ENCODE peak calls at places on chromosomes 13 and 19, in nine cellular contexts. One of them, this sample, is unnamed.

GRCh38 chr13:78060966-78061365 is 142.3 kb upstream of the EDNRB start:
- DNase-seq in fibroblast of mammary gland: no peak
- DNase-seq in brain microvascular endothelial cell: no peak
- DNase-seq in GM06990: no peak
- DNase-seq in kidney: no peak
- DNase-seq in fibroblast of the aortic adventitia: no peak
- DNase-seq in mammary epithelial cell: no peak
- DNase-seq in heart right ventricle: no peak
- DNase-seq in cardiac muscle cell: no peak
- DNase-seq in this sample: no peak

GRCh38 chr13:33207616-33207964 is 78.0 kb downstream of the STARD13 start:
- DNase-seq in fibroblast of mammary gland: peak
- DNase-seq in brain microvascular endothelial cell: no peak
- DNase-seq in GM06990: no peak
- DNase-seq in kidney: no peak
- DNase-seq in fibroblast of the aortic adventitia: peak
- DNase-seq in mammary epithelial cell: peak
- DNase-seq in heart right ventricle: no peak
- DNase-seq in cardiac muscle cell: peak
- DNase-seq in this sample: peak

GRCh38 chr13:72960541-72960940 is 98.3 kb upstream of the KLF5 start:
- DNase-seq in fibroblast of mammary gland: no peak
- DNase-seq in brain microvascular endothelial cell: no peak
- DNase-seq in GM06990: no peak
- DNase-seq in kidney: no peak
- DNase-seq in fibroblast of the aortic adventitia: no peak
- DNase-seq in mammary epithelial cell: peak
- DNase-seq in heart right ventricle: no peak
- DNase-seq in cardiac muscle cell: no peak
- DNase-seq in this sample: no peak

GRCh38 chr13:43473437-43473836 is 313.3 kb downstream of the ENOX1 start:
- DNase-seq in fibroblast of mammary gland: no peak
- DNase-seq in brain microvascular endothelial cell: no peak
- DNase-seq in GM06990: no peak
- DNase-seq in kidney: no peak
- DNase-seq in fibroblast of the aortic adventitia: peak
- DNase-seq in mammary epithelial cell: no peak
- DNase-seq in heart right ventricle: no peak
- DNase-seq in cardiac muscle cell: peak
- DNase-seq in this sample: no peak

GRCh38 chr13:39655041-39655568 is 357 bp upstream of the COG6 start:
- DNase-seq in fibroblast of mammary gland: no peak
- DNase-seq in brain microvascular endothelial cell: no peak
- DNase-seq in GM06990: no peak
- DNase-seq in kidney: no peak
- DNase-seq in fibroblast of the aortic adventitia: no peak
- DNase-seq in mammary epithelial cell: no peak
- DNase-seq in heart right ventricle: no peak
- DNase-seq in cardiac muscle cell: no peak
- DNase-seq in this sample: no peak

GRCh38 chr13:37981932-37982331 is 112.4 kb upstream of the TRPC4 start:
- DNase-seq in fibroblast of mammary gland: no peak
- DNase-seq in brain microvascular endothelial cell: no peak
- DNase-seq in GM06990: no peak
- DNase-seq in kidney: no peak
- DNase-seq in fibroblast of the aortic adventitia: no peak
- DNase-seq in mammary epithelial cell: no peak
- DNase-seq in heart right ventricle: no peak
- DNase-seq in cardiac muscle cell: no peak
- DNase-seq in this sample: no peak

GRCh38 chr13:68888832-68889231 is 1218.8 kb upstream of the ATXN8OS start:
- DNase-seq in fibroblast of mammary gland: no peak
- DNase-seq in brain microvascular endothelial cell: no peak
- DNase-seq in GM06990: no peak
- DNase-seq in kidney: no peak
- DNase-seq in fibroblast of the aortic adventitia: no peak
- DNase-seq in mammary epithelial cell: peak
- DNase-seq in heart right ventricle: no peak
- DNase-seq in cardiac muscle cell: no peak
- DNase-seq in this sample: no peak

GRCh38 chr13:63455938-63456337 is 2040.3 kb upstream of the PCDH20 start:
- DNase-seq in fibroblast of mammary gland: no peak
- DNase-seq in brain microvascular endothelial cell: no peak
- DNase-seq in GM06990: no peak
- DNase-seq in kidney: no peak
- DNase-seq in fibroblast of the aortic adventitia: no peak
- DNase-seq in mammary epithelial cell: no peak
- DNase-seq in heart right ventricle: no peak
- DNase-seq in cardiac muscle cell: peak
- DNase-seq in this sample: no peak

GRCh38 chr19:512548-513365 is 5.5 kb downstream of the TPGS1 start:
- DNase-seq in fibroblast of mammary gland: no peak
- DNase-seq in brain microvascular endothelial cell: no peak
- DNase-seq in GM06990: no peak
- DNase-seq in kidney: no peak
- DNase-seq in fibroblast of the aortic adventitia: no peak
- DNase-seq in mammary epithelial cell: no peak
- DNase-seq in heart right ventricle: no peak
- DNase-seq in cardiac muscle cell: no peak
- DNase-seq in this sample: peak

GRCh38 chr19:2044709-2045500 is 6.1 kb downstream of the MKNK2 start:
- DNase-seq in fibroblast of mammary gland: no peak
- DNase-seq in brain microvascular endothelial cell: no peak
- DNase-seq in GM06990: peak
- DNase-seq in kidney: peak
- DNase-seq in fibroblast of the aortic adventitia: no peak
- DNase-seq in mammary epithelial cell: no peak
- DNase-seq in heart right ventricle: no peak
- DNase-seq in cardiac muscle cell: no peak
- DNase-seq in this sample: no peak

GRCh38 chr13:112118451-112119064 is 51.6 kb downstream of the SOX1 start:
- DNase-seq in fibroblast of mammary gland: no peak
- DNase-seq in brain microvascular endothelial cell: no peak
- DNase-seq in GM06990: no peak
- DNase-seq in kidney: no peak
- DNase-seq in fibroblast of the aortic adventitia: no peak
- DNase-seq in mammary epithelial cell: no peak
- DNase-seq in heart right ventricle: no peak
- DNase-seq in cardiac muscle cell: no peak
- DNase-seq in this sample: no peak

GRCh38 chr19:6613711-6614110 is 22.8 kb upstream of the CD70 start:
- DNase-seq in fibroblast of mammary gland: peak
- DNase-seq in brain microvascular endothelial cell: no peak
- DNase-seq in GM06990: peak
- DNase-seq in kidney: no peak
- DNase-seq in fibroblast of the aortic adventitia: peak
- DNase-seq in mammary epithelial cell: peak
- DNase-seq in heart right ventricle: no peak
- DNase-seq in cardiac muscle cell: peak
- DNase-seq in this sample: no peak

GRCh38 chr19:51181913-51182419 is 39.9 kb downstream of the SIGLEC7 start:
- DNase-seq in fibroblast of mammary gland: peak
- DNase-seq in brain microvascular endothelial cell: no peak
- DNase-seq in GM06990: no peak
- DNase-seq in kidney: no peak
- DNase-seq in fibroblast of the aortic adventitia: no peak
- DNase-seq in mammary epithelial cell: no peak
- DNase-seq in heart right ventricle: no peak
- DNase-seq in cardiac muscle cell: peak
- DNase-seq in this sample: no peak

GRCh38 chr19:39497850-39498261 is 891 bp upstream of the DLL3 start:
- DNase-seq in fibroblast of mammary gland: peak
- DNase-seq in brain microvascular endothelial cell: no peak
- DNase-seq in GM06990: peak
- DNase-seq in kidney: no peak
- DNase-seq in fibroblast of the aortic adventitia: peak
- DNase-seq in mammary epithelial cell: no peak
- DNase-seq in heart right ventricle: peak
- DNase-seq in cardiac muscle cell: peak
- DNase-seq in this sample: no peak

GRCh38 chr13:110330491-110331001 is 23.5 kb downstream of the COL4A2 start:
- DNase-seq in fibroblast of mammary gland: peak
- DNase-seq in brain microvascular endothelial cell: peak
- DNase-seq in GM06990: no peak
- DNase-seq in kidney: no peak
- DNase-seq in fibroblast of the aortic adventitia: no peak
- DNase-seq in mammary epithelial cell: no peak
- DNase-seq in heart right ventricle: no peak
- DNase-seq in cardiac muscle cell: peak
- DNase-seq in this sample: peak

GRCh38 chr19:48681127-48681470 is 8.3 kb upstream of the NTN5 start:
- DNase-seq in fibroblast of mammary gland: peak
- DNase-seq in brain microvascular endothelial cell: peak
- DNase-seq in GM06990: no peak
- DNase-seq in kidney: no peak
- DNase-seq in fibroblast of the aortic adventitia: peak
- DNase-seq in mammary epithelial cell: peak
- DNase-seq in heart right ventricle: no peak
- DNase-seq in cardiac muscle cell: peak
- DNase-seq in this sample: peak

GRCh38 chr19:48683349-48683748 is 10.5 kb upstream of the NTN5 start:
- DNase-seq in fibroblast of mammary gland: peak
- DNase-seq in brain microvascular endothelial cell: peak
- DNase-seq in GM06990: no peak
- DNase-seq in kidney: peak
- DNase-seq in fibroblast of the aortic adventitia: peak
- DNase-seq in mammary epithelial cell: no peak
- DNase-seq in heart right ventricle: peak
- DNase-seq in cardiac muscle cell: peak
- DNase-seq in this sample: no peak

GRCh38 chr19:48676887-48677286 is 4.1 kb upstream of the NTN5 start:
- DNase-seq in fibroblast of mammary gland: no peak
- DNase-seq in brain microvascular endothelial cell: no peak
- DNase-seq in GM06990: no peak
- DNase-seq in kidney: no peak
- DNase-seq in fibroblast of the aortic adventitia: no peak
- DNase-seq in mammary epithelial cell: peak
- DNase-seq in heart right ventricle: no peak
- DNase-seq in cardiac muscle cell: no peak
- DNase-seq in this sample: no peak

GRCh38 chr19:48678201-48678600 is 5.4 kb upstream of the NTN5 start:
- DNase-seq in fibroblast of mammary gland: no peak
- DNase-seq in brain microvascular endothelial cell: no peak
- DNase-seq in GM06990: no peak
- DNase-seq in kidney: no peak
- DNase-seq in fibroblast of the aortic adventitia: peak
- DNase-seq in mammary epithelial cell: no peak
- DNase-seq in heart right ventricle: no peak
- DNase-seq in cardiac muscle cell: no peak
- DNase-seq in this sample: no peak

DNA sequence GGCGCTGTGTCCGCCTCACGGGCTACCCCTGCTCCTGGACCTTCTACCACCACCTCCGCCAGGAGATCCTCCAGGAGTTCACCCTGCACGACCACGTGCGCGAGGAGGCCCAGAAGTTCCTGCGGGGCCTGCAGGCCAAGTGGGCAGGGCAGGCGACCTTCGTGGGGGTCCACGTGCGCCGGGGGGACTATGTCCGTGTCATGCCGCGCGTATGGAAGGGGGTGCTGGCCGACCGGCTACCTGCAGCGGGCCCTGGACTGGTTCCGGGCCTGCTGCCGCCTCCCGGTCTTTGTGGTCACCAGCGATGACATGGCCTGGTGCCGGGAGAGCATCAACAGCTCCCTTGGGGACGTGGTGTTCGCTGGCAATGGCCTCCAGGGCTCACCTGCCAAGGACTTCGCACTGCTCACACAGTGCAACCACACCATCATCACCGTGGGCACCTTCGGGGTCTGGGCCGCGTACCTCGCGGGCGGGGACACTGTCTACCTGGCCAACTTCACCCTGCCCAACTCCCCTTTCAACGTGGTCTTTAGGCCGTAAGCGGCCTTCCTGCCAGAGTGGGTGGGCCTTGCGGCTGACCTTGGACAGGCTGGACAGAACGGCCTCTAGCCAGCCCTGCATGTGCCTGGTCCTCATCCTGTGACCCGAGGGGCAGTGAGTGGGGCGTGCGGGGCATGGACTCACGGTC is 7.8 kb upstream of the NTN5 start:
- DNase-seq in fibroblast of mammary gland: no peak
- DNase-seq in brain microvascular endothelial cell: no peak
- DNase-seq in GM06990: no peak
- DNase-seq in kidney: no peak
- DNase-seq in fibroblast of the aortic adventitia: no peak
- DNase-seq in mammary epithelial cell: no peak
- DNase-seq in heart right ventricle: no peak
- DNase-seq in cardiac muscle cell: no peak
- DNase-seq in this sample: no peak
- H3K4me3 ChIP-seq in fibroblast of mammary gland: no peak
- H3K4me3 ChIP-seq in brain microvascular endothelial cell: no peak
- H3K4me3 ChIP-seq in GM06990: no peak
- H3K4me3 ChIP-seq in kidney: no peak
- H3K4me3 ChIP-seq in fibroblast of the aortic adventitia: no peak
- H3K4me3 ChIP-seq in mammary epithelial cell: no peak
- H3K4me3 ChIP-seq in heart right ventricle: no peak
- H3K4me3 ChIP-seq in cardiac muscle cell: no peak
- H3K4me3 ChIP-seq in this sample: no peak

DNA sequence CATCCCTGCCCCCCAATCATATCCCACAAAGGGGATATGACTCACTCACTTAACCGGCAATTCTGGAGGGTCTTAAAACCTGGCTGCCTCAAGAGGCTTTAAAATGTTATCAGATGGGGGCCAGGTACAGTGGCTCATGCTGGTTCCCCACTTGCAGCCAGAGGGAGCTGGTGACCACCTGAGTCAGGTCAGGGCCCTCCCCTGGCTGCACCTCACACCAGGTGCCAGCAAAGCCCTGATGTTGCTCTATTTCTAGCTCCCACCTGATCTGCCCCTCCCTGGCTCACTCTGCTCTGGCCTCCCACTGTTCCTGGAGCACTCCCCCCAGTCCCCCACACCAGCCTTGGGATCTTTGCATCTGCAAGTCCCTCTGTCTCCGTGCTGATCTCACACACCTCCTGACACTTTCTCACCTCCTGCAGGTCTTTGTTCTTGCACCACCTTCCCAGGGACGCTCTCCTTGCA is 14.2 kb downstream of the HPN start:
- DNase-seq in fibroblast of mammary gland: no peak
- DNase-seq in brain microvascular endothelial cell: no peak
- DNase-seq in GM06990: no peak
- DNase-seq in kidney: no peak
- DNase-seq in fibroblast of the aortic adventitia: no peak
- DNase-seq in mammary epithelial cell: no peak
- DNase-seq in heart right ventricle: no peak
- DNase-seq in cardiac muscle cell: no peak
- DNase-seq in this sample: no peak
- TF ChIP-seq CTCF in fibroblast of mammary gland: no peak
- TF ChIP-seq CTCF in brain microvascular endothelial cell: peak
- TF ChIP-seq CTCF in GM06990: peak
- TF ChIP-seq CTCF in kidney: peak
- TF ChIP-seq CTCF in fibroblast of the aortic adventitia: no peak
- TF ChIP-seq CTCF in mammary epithelial cell: peak
- TF ChIP-seq CTCF in heart right ventricle: no peak
- TF ChIP-seq CTCF in cardiac muscle cell: no peak
- TF ChIP-seq CTCF in this sample: peak

GRCh38 chr19:29667390-29667783 is 2.1 kb downstream of the PLEKHF1 start:
- DNase-seq in fibroblast of mammary gland: no peak
- DNase-seq in brain microvascular endothelial cell: no peak
- DNase-seq in GM06990: no peak
- DNase-seq in kidney: no peak
- DNase-seq in fibroblast of the aortic adventitia: no peak
- DNase-seq in mammary epithelial cell: no peak
- DNase-seq in heart right ventricle: no peak
- DNase-seq in cardiac muscle cell: no peak
- DNase-seq in this sample: no peak
- H3K4me3 ChIP-seq in fibroblast of mammary gland: peak
- H3K4me3 ChIP-seq in brain microvascular endothelial cell: no peak
- H3K4me3 ChIP-seq in GM06990: peak
- H3K4me3 ChIP-seq in kidney: no peak
- H3K4me3 ChIP-seq in fibroblast of the aortic adventitia: peak
- H3K4me3 ChIP-seq in mammary epithelial cell: peak
- H3K4me3 ChIP-seq in heart right ventricle: peak
- H3K4me3 ChIP-seq in cardiac muscle cell: no peak
- H3K4me3 ChIP-seq in this sample: peak

GRCh38 chr13:95714142-95714832 is 37.3 kb downstream of the DNAJC3 start:
- DNase-seq in fibroblast of mammary gland: peak
- DNase-seq in brain microvascular endothelial cell: peak
- DNase-seq in GM06990: no peak
- DNase-seq in kidney: no peak
- DNase-seq in fibroblast of the aortic adventitia: peak
- DNase-seq in mammary epithelial cell: peak
- DNase-seq in heart right ventricle: no peak
- DNase-seq in cardiac muscle cell: peak
- DNase-seq in this sample: peak
- TF ChIP-seq CTCF in fibroblast of mammary gland: no peak
- TF ChIP-seq CTCF in brain microvascular endothelial cell: no peak
- TF ChIP-seq CTCF in GM06990: no peak
- TF ChIP-seq CTCF in kidney: no peak
- TF ChIP-seq CTCF in fibroblast of the aortic adventitia: no peak
- TF ChIP-seq CTCF in mammary epithelial cell: no peak
- TF ChIP-seq CTCF in heart right ventricle: no peak
- TF ChIP-seq CTCF in cardiac muscle cell: no peak
- TF ChIP-seq CTCF in this sample: no peak